ENCODE peak calls at places on chromosomes 5 and 9, in four cellular contexts. M is neural progenitor cell, B is MM.1S, I is OCI-LY7. Z is an unnamed sample. For H3K4me1, the result is how much of the 10 kb centered on the place peaks cover.

GRCh38 chr5:10201223-10201868 is 48.3 kb downstream of the ATPSCKMT start:
- DNase-seq in M (peak), B (no peak), I (no peak), Z (no peak)

GRCh38 chr9:134329886-134330285 is 3.6 kb downstream of the RXRA start:
- DNase-seq in M (no peak), B (no peak), I (no peak), Z (no peak)

GRCh38 chr5:57094753-57095683 is 78.8 kb upstream of the GPBP1 start:
- DNase-seq in M (peak), B (no peak), I (peak), Z (peak)

GRCh38 chr9:17082343-17082742 is 52.5 kb upstream of the CNTLN start:
- DNase-seq in M (peak), B (no peak), I (no peak), Z (peak)

GRCh38 chr9:94929373-94929764 is 202.9 kb downstream of the AOPEP start:
- DNase-seq in M (no peak), B (no peak), I (no peak), Z (no peak)

GRCh38 chr9:35616681-35617459 is 1.3 kb downstream of the CD72 start:
- DNase-seq in M (peak), B (peak), I (peak), Z (peak)

GRCh38 chr5:14397717-14398116 is 183.9 kb upstream of the OTULINL start:
- DNase-seq in M (no peak), B (no peak), I (no peak), Z (no peak)

GRCh38 chr9:132232522-132232921 is 70.7 kb downstream of the NTNG2 start:
- DNase-seq in M (no peak), B (no peak), I (no peak), Z (no peak)

GRCh38 chr5:33336911-33337620 is 103.7 kb upstream of the TARS1 start:
- DNase-seq in M (no peak), B (no peak), I (no peak), Z (no peak)

GRCh38 chr5:154118832-154119442 is 71.6 kb upstream of the GALNT10 start:
- DNase-seq in M (no peak), B (no peak), I (peak), Z (peak)

GRCh38 chr5:138334867-138335447 is 3.1 kb upstream of the FAM53C start:
- DNase-seq in M (no peak), B (no peak), I (no peak), Z (no peak)

GRCh38 chr5:159765034-159765433 is 151.2 kb upstream of the ADRA1B start:
- DNase-seq in M (no peak), B (no peak), I (no peak), Z (no peak)

GRCh38 chr9:20437466-20437865 is 184.8 kb downstream of the MLLT3 start:
- DNase-seq in M (no peak), B (no peak), I (no peak), Z (no peak)

GRCh38 chr5:37172957-37173356 is 76.2 kb downstream of the CPLANE1 start:
- DNase-seq in M (no peak), B (no peak), I (no peak), Z (no peak)

GRCh38 chr9:126692759-126693427 is 79.2 kb downstream of the LMX1B start:
- DNase-seq in M (peak), B (no peak), I (no peak), Z (no peak)

GRCh38 chr9:38114905-38115304 is 45.9 kb upstream of the SHB start:
- DNase-seq in M (no peak), B (no peak), I (no peak), Z (no peak)

GRCh38 chr5:173808079-173808808 is 79.9 kb upstream of the CPEB4 start:
- DNase-seq in M (no peak), B (no peak), I (no peak), Z (no peak)

GRCh38 chr5:148809781-148810524 is 16.5 kb upstream of the ADRB2 start:
- DNase-seq in M (no peak), B (no peak), I (no peak), Z (no peak)

GRCh38 chr5:1651971-1652872 is 128.5 kb upstream of the LPCAT1 start:
- DNase-seq in M (no peak), B (no peak), I (no peak), Z (no peak)

GRCh38 chr9:132760057-132760456 is 89.8 kb downstream of the GTF3C4 start:
- DNase-seq in M (no peak), B (no peak), I (no peak), Z (no peak)

GRCh38 chr5:109470263-109470662 is 60.5 kb upstream of the PJA2 start:
- DNase-seq in M (no peak), B (no peak), I (no peak), Z (no peak)

GRCh38 chr5:64074533-64074932 is 91.1 kb upstream of the RNF180 start:
- DNase-seq in M (peak), B (peak), I (peak), Z (peak)

GRCh38 chr9:121359358-121360294 is 10.4 kb downstream of the STOM start:
- DNase-seq in M (no peak), B (peak), I (no peak), Z (no peak)

GRCh38 chr9:71769175-71770165 is 1.2 kb upstream of the CEMIP2 start:
- DNase-seq in M (peak), B (peak), I (peak), Z (peak)

GRCh38 chr5:133675376-133676154 is 63.2 kb upstream of the FSTL4 start:
- DNase-seq in M (peak), B (no peak), I (no peak), Z (no peak)

GRCh38 chr5:162256711-162257110 is 189.1 kb downstream of the GABRG2 start:
- DNase-seq in M (peak), B (no peak), I (no peak), Z (no peak)

GRCh38 chr5:5419291-5420210 is 2.9 kb upstream of the ICE1 start:
- DNase-seq in M (peak), B (no peak), I (peak), Z (peak)

GRCh38 chr9:83430681-83431080 is 107.5 kb downstream of the FRMD3 start:
- DNase-seq in M (peak), B (no peak), I (no peak), Z (no peak)
- H3K4me1 ChIP-seq in M (under half), B (under half), I (under half), Z (under half)

DNA sequence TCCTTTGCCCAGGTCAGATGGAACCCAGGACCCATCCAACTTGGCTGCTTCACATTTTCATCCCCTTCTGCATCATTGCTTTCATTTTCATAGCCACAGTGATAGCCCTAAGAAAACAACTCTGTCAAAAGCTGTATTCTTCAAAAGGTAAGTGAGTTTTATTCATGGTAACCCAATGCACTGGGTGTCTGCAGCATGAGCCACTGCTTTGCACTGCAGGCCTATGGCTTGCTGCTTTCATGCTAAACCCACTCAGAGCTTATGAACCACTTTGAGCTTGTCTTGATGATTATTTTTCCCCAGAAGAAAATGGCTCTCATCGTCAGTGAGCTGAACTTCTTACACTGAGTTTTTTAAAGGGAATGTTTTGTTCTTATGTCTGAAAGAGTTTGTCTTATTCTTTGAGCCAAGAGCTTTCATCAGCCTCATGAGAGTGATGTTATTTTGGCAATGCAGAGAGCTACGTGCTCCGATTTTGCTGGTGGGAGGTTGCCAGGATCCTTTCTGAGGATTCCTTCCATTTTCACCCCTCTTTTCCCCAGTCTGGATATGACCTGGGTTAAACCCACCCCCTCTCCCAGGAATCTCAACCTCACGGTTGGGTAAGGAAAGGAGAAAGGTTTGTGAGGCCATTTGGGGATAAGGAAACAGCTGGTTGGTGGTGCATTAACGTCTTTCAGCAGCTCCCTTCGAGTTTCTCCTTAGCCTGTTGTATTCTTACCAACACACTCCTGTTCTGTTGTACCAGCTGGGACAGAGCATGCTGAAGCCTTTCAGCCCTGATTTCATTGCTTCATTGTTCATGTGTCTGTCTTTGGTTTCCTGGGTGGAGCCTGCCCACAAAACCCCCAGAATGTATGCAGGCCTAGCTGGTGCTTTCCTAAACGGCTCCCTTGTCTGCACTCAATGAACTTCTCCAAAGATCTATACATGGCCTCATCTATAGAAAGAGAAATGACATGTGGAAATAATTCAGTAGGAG is 47.6 kb downstream of the PDCD1LG2 start:
- DNase-seq in M (peak), B (peak), I (no peak), Z (no peak)
- H3K4me2 ChIP-seq in M (no peak), B (peak), I (no peak), Z (no peak)

DNA sequence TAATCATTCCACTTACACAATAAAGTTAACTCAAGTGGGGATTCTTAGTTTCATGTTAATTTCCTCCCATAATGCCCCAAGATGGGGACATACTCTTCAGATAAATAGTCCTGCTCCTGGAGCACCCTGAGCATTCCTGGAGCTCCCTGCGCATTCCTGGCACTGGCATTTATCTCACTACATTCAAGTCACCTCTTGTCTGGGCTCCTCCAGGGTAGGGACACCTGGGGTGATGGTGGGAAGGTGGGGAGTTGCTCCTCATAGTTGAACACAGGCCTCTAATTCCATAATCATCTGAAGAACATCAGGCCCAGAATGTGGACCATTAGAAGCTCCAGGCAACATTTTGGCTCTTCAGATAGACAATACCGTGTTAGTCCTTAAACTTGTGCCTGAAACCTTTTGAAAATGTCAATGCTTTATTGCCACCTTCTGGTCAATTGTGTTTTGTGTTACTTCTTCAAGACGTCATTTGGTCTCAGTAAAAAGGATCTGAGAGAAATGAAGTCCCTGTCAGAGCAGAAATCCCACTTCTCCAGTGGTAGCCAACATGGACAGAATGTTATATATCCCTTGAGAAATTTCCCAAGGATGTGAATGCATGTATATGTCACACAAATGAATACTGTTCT is 14.2 kb upstream of the AGGF1 start:
- DNase-seq in M (peak), B (peak), I (peak), Z (peak)
- TF ChIP-seq EZH2phosphoT487 in M (no peak), B (no peak), I (no peak), Z (no peak)

GRCh38 chr9:91811024-91811909 is 138.8 kb downstream of the ROR2 start:
- DNase-seq in M (no peak), B (no peak), I (no peak), Z (no peak)

GRCh38 chr9:91812191-91812590 is 137.8 kb downstream of the ROR2 start:
- DNase-seq in M (no peak), B (no peak), I (no peak), Z (no peak)

GRCh38 chr9:91809581-91810285 is 140.3 kb downstream of the ROR2 start:
- DNase-seq in M (no peak), B (no peak), I (no peak), Z (no peak)

GRCh38 chr9:91807640-91808246 is 142.3 kb downstream of the ROR2 start:
- DNase-seq in M (no peak), B (no peak), I (no peak), Z (no peak)

DNA sequence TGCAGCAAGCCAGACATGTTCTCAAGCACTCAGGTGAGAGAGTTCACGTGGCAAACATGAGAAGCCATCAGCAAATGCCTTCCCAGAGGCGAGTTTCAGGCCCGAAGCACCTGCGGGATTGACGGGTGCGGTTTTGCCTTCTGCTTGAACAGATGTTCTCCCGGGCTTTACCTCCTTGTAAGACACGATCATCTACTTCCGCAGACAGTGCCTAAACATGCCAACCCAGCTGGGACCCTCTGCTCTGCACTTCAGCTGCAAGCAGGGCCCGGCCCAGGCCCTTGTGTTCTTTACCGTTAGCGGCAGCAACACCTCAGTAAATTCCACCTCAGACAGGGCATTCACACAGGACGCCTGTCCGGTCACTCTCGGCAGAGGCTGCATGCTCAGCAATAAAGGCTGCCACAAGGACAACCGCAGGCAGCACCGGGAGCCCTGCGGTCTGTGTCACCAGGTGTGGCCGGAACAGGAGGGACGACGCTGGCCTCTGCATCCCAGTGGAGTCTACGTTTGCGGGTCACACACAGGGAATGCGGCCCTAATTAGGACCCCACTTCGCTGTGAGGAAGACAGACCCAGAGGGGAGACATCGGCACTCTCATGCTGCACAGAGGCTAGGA is 139.6 kb downstream of the ROR2 start:
- DNase-seq in M (no peak), B (no peak), I (no peak), Z (no peak)
- H3K4me1 ChIP-seq in M (under half), B (under half), I (under half), Z (under half)